ENCODE peak calls at places on chromosomes 16 and 17, in eight cellular contexts. One of them, this sample, is unnamed.

GRCh38 chr16:79468236-79468635 is 132.3 kb downstream of the MAF start:
- DNase-seq in WTC11: no peak
- DNase-seq in AG10803: no peak
- DNase-seq in heart right ventricle: no peak
- DNase-seq in type B pancreatic cell: no peak
- DNase-seq in cardiac muscle cell: no peak
- DNase-seq in dorsolateral prefrontal cortex: no peak
- DNase-seq in nephron progenitor cell: peak; percentile 36
- DNase-seq in this sample: no peak

GRCh38 chr16:59988591-59988990 is 1254.5 kb upstream of the GOT2 start:
- DNase-seq in heart right ventricle: no peak
- DNase-seq in type B pancreatic cell: no peak
- DNase-seq in cardiac muscle cell: no peak
- DNase-seq in AG10803: no peak
- DNase-seq in WTC11: no peak
- DNase-seq in dorsolateral prefrontal cortex: no peak
- DNase-seq in nephron progenitor cell: no peak
- DNase-seq in this sample: no peak

GRCh38 chr17:56819431-56820145 is 14.1 kb downstream of the C17orf67 start:
- DNase-seq in nephron progenitor cell: peak; percentile 76
- DNase-seq in AG10803: peak; percentile 68
- DNase-seq in cardiac muscle cell: peak; percentile 82
- DNase-seq in type B pancreatic cell: no peak
- DNase-seq in WTC11: peak; percentile 85
- DNase-seq in heart right ventricle: peak; percentile 76
- DNase-seq in dorsolateral prefrontal cortex: peak; percentile 54
- DNase-seq in this sample: peak; percentile 47

GRCh38 chr16:79932564-79932963 is 332.0 kb upstream of the MAF start:
- DNase-seq in AG10803: no peak
- DNase-seq in dorsolateral prefrontal cortex: no peak
- DNase-seq in WTC11: no peak
- DNase-seq in nephron progenitor cell: no peak
- DNase-seq in type B pancreatic cell: no peak
- DNase-seq in cardiac muscle cell: no peak
- DNase-seq in heart right ventricle: no peak
- DNase-seq in this sample: no peak

GRCh38 chr17:6505425-6506142 is 50.8 kb downstream of the PITPNM3 start:
- DNase-seq in nephron progenitor cell: no peak
- DNase-seq in heart right ventricle: no peak
- DNase-seq in type B pancreatic cell: no peak
- DNase-seq in cardiac muscle cell: no peak
- DNase-seq in dorsolateral prefrontal cortex: no peak
- DNase-seq in AG10803: peak; percentile 44
- DNase-seq in WTC11: no peak
- DNase-seq in this sample: no peak

GRCh38 chr17:38454528-38454927 is 26.3 kb downstream of the ARHGAP23 start:
- DNase-seq in type B pancreatic cell: no peak
- DNase-seq in WTC11: no peak
- DNase-seq in dorsolateral prefrontal cortex: peak; percentile 69
- DNase-seq in nephron progenitor cell: no peak
- DNase-seq in cardiac muscle cell: no peak
- DNase-seq in heart right ventricle: peak; percentile 90
- DNase-seq in AG10803: peak; percentile 86
- DNase-seq in this sample: peak; percentile 71

GRCh38 chr17:4934173-4934979 is 2.3 kb downstream of the GP1BA start:
- DNase-seq in dorsolateral prefrontal cortex: peak; percentile 26
- DNase-seq in type B pancreatic cell: no peak
- DNase-seq in WTC11: peak; percentile 50
- DNase-seq in AG10803: peak; percentile 41
- DNase-seq in nephron progenitor cell: peak; percentile 35
- DNase-seq in heart right ventricle: no peak
- DNase-seq in cardiac muscle cell: no peak
- DNase-seq in this sample: peak; percentile 78

GRCh38 chr17:18248300-18248731 is 10.2 kb downstream of the FLII start:
- DNase-seq in WTC11: peak; percentile 76
- DNase-seq in type B pancreatic cell: no peak
- DNase-seq in AG10803: peak; percentile 59
- DNase-seq in nephron progenitor cell: peak; percentile 73
- DNase-seq in dorsolateral prefrontal cortex: peak; percentile 72
- DNase-seq in cardiac muscle cell: peak; percentile 77
- DNase-seq in heart right ventricle: peak; percentile 71
- DNase-seq in this sample: no peak

GRCh38 chr17:30376621-30377452 is 1.9 kb upstream of the CPD start:
- DNase-seq in dorsolateral prefrontal cortex: no peak
- DNase-seq in cardiac muscle cell: peak; percentile 34
- DNase-seq in nephron progenitor cell: no peak
- DNase-seq in WTC11: no peak
- DNase-seq in type B pancreatic cell: no peak
- DNase-seq in heart right ventricle: peak; percentile 46
- DNase-seq in AG10803: peak; percentile 81
- DNase-seq in this sample: no peak

GRCh38 chr17:83185023-83186002 is 105.9 kb downstream of the METRNL start:
- DNase-seq in AG10803: no peak
- DNase-seq in heart right ventricle: no peak
- DNase-seq in type B pancreatic cell: peak; percentile 58
- DNase-seq in WTC11: no peak
- DNase-seq in dorsolateral prefrontal cortex: peak; percentile 45
- DNase-seq in nephron progenitor cell: no peak
- DNase-seq in cardiac muscle cell: no peak
- DNase-seq in this sample: peak; percentile 51

GRCh38 chr17:67602974-67603373 is 114.8 kb upstream of the NOL11 start:
- DNase-seq in dorsolateral prefrontal cortex: peak; percentile 14
- DNase-seq in cardiac muscle cell: peak; percentile 65
- DNase-seq in nephron progenitor cell: no peak
- DNase-seq in type B pancreatic cell: no peak
- DNase-seq in WTC11: peak; percentile 62
- DNase-seq in AG10803: peak; percentile 49
- DNase-seq in heart right ventricle: no peak
- DNase-seq in this sample: no peak

DNA sequence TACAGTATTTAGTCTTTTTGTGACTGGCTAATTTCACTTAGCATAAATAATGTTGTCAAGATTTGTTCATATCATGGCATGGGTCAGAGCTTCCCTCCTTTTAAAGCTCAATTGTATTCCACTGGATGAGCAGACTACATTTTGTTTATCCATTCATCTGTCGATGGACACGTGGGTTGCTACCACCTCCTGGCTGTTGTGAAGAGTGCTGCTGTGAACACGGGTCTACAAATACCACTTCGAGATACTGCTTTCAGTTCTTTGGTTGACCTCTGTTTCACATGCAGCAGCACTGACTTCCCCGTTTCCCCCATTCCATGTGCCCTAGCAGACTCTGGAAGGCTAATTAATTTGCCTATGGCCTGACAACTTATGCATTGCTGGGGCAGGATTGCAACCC is 285.4 kb downstream of the SHISA9 start:
- DNase-seq in AG10803: no peak
- DNase-seq in type B pancreatic cell: no peak
- DNase-seq in dorsolateral prefrontal cortex: no peak
- DNase-seq in heart right ventricle: no peak
- DNase-seq in cardiac muscle cell: no peak
- DNase-seq in WTC11: peak; percentile 17
- DNase-seq in nephron progenitor cell: no peak
- DNase-seq in this sample: no peak
- TF ChIP-seq CTCF in AG10803: no peak
- TF ChIP-seq CTCF in type B pancreatic cell: no peak
- TF ChIP-seq CTCF in dorsolateral prefrontal cortex: no peak
- TF ChIP-seq CTCF in heart right ventricle: no peak
- TF ChIP-seq CTCF in cardiac muscle cell: no peak
- TF ChIP-seq CTCF in WTC11: no peak
- TF ChIP-seq CTCF in nephron progenitor cell: no peak
- TF ChIP-seq CTCF in this sample: no peak

DNA sequence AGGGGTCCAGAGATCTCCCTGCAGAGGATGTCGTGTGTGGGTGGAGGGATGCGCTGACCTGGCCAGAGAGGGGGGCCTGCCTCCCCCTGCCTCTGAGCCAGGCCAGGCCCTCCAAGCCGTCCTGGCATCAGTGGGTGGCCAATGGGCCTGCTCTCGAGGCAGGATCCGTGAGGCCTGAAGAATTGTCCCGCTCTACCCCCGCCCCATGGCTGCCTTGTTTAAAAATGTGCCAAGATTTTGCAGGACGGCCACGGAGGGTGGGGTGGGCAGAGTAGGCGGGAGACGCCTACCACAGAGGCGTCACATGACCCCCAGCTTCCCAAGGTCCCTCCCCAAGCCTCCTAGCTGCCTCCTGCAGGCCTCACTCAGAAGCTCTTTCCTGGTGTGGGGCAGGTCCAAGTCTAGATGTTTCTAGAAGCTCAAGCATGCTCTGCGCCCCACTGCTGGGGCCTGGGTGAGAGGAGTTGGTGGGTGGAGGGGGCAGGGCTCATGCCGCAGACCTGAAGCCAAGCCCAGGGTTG is 69.5 kb downstream of the ENGASE start:
- DNase-seq in type B pancreatic cell: no peak
- DNase-seq in nephron progenitor cell: no peak
- DNase-seq in AG10803: no peak
- DNase-seq in cardiac muscle cell: no peak
- DNase-seq in heart right ventricle: no peak
- DNase-seq in dorsolateral prefrontal cortex: no peak
- DNase-seq in WTC11: no peak
- DNase-seq in this sample: no peak
- TF ChIP-seq CTCF in type B pancreatic cell: no peak
- TF ChIP-seq CTCF in nephron progenitor cell: no peak
- TF ChIP-seq CTCF in AG10803: no peak
- TF ChIP-seq CTCF in cardiac muscle cell: no peak
- TF ChIP-seq CTCF in heart right ventricle: no peak
- TF ChIP-seq CTCF in dorsolateral prefrontal cortex: no peak
- TF ChIP-seq CTCF in WTC11: no peak
- TF ChIP-seq CTCF in this sample: no peak

GRCh38 chr17:72380737-72381136 is 259.9 kb downstream of the SOX9 start:
- DNase-seq in type B pancreatic cell: no peak
- DNase-seq in cardiac muscle cell: no peak
- DNase-seq in WTC11: no peak
- DNase-seq in nephron progenitor cell: no peak
- DNase-seq in AG10803: no peak
- DNase-seq in dorsolateral prefrontal cortex: no peak
- DNase-seq in heart right ventricle: no peak
- DNase-seq in this sample: no peak

GRCh38 chr17:72383053-72383847 is 262.4 kb downstream of the SOX9 start:
- DNase-seq in heart right ventricle: peak; percentile 23
- DNase-seq in dorsolateral prefrontal cortex: no peak
- DNase-seq in type B pancreatic cell: no peak
- DNase-seq in nephron progenitor cell: peak; percentile 68
- DNase-seq in cardiac muscle cell: peak; percentile 18
- DNase-seq in AG10803: no peak
- DNase-seq in WTC11: peak; percentile 57
- DNase-seq in this sample: no peak

GRCh38 chr17:72380120-72380519 is 259.3 kb downstream of the SOX9 start:
- DNase-seq in type B pancreatic cell: no peak
- DNase-seq in dorsolateral prefrontal cortex: no peak
- DNase-seq in nephron progenitor cell: no peak
- DNase-seq in cardiac muscle cell: no peak
- DNase-seq in AG10803: no peak
- DNase-seq in WTC11: no peak
- DNase-seq in heart right ventricle: no peak
- DNase-seq in this sample: no peak

GRCh38 chr17:72378414-72379395 is 257.9 kb downstream of the SOX9 start:
- DNase-seq in AG10803: no peak
- DNase-seq in heart right ventricle: no peak
- DNase-seq in type B pancreatic cell: no peak
- DNase-seq in cardiac muscle cell: no peak
- DNase-seq in dorsolateral prefrontal cortex: no peak
- DNase-seq in nephron progenitor cell: peak; percentile 33
- DNase-seq in WTC11: no peak
- DNase-seq in this sample: no peak

DNA sequence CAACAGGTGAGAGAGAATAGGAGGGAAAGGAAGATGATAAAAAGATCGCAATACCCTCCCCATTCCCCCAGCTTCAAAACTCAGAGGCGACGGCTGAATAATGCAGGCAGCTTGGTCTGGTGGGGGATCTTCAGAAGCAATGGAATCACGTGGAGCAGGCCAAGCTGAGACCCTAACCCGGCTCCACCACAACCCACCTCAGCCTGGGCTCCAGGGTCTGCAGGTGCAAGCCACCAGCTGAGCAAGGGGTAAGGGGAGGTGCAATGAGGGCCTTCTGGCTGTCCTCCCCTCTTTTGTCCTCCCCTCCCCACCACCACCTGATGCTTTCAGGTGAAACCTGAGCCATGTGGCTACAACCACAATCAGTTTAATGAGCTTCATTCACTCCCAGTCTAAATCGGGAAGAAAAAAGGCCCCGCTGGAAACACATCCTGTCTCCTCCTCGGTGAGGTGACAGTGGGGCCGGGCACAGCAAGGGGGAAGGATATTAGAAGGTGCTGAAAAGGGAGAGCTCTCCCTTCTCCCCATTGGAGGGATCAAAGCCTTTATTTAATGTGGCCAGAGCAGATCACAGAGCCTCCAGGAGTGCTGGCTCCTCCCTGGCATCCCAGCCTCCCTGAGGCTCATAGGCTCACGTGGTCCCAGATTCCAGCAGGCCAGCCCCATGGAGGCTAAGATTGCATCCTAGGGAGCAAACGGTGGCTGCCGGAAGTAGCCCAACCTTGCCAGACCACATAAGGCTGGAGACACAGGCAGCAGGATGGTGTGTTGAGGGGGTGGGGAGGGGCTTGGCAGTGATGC is 261.0 kb downstream of the SOX9 start:
- DNase-seq in type B pancreatic cell: no peak
- DNase-seq in heart right ventricle: no peak
- DNase-seq in dorsolateral prefrontal cortex: no peak
- DNase-seq in WTC11: peak; percentile 45
- DNase-seq in nephron progenitor cell: peak; percentile 37
- DNase-seq in cardiac muscle cell: peak; percentile 5
- DNase-seq in AG10803: no peak
- DNase-seq in this sample: no peak
- TF ChIP-seq CTCF in type B pancreatic cell: no peak
- TF ChIP-seq CTCF in heart right ventricle: no peak
- TF ChIP-seq CTCF in dorsolateral prefrontal cortex: no peak
- TF ChIP-seq CTCF in WTC11: no peak
- TF ChIP-seq CTCF in nephron progenitor cell: no peak
- TF ChIP-seq CTCF in cardiac muscle cell: no peak
- TF ChIP-seq CTCF in AG10803: no peak
- TF ChIP-seq CTCF in this sample: no peak

GRCh38 chr16:58500329-58501241 is 642 bp downstream of the NDRG4 start:
- DNase-seq in AG10803: no peak
- DNase-seq in type B pancreatic cell: no peak
- DNase-seq in nephron progenitor cell: peak; percentile 32
- DNase-seq in cardiac muscle cell: peak; percentile 37
- DNase-seq in dorsolateral prefrontal cortex: no peak
- DNase-seq in WTC11: peak; percentile 38
- DNase-seq in heart right ventricle: no peak
- DNase-seq in this sample: no peak
- TF ChIP-seq CTCF in AG10803: no peak
- TF ChIP-seq CTCF in type B pancreatic cell: no peak
- TF ChIP-seq CTCF in nephron progenitor cell: no peak
- TF ChIP-seq CTCF in cardiac muscle cell: no peak
- TF ChIP-seq CTCF in dorsolateral prefrontal cortex: no peak
- TF ChIP-seq CTCF in WTC11: no peak
- TF ChIP-seq CTCF in heart right ventricle: no peak
- TF ChIP-seq CTCF in this sample: no peak

This sample was measured in left lung.